ENCODE peak calls at places on chromosomes 6 and 20, in six cellular contexts. J is BE2C, Y is upper lobe of left lung, B is heart right ventricle, F is choroid plexus epithelial cell, U is HFF-Myc. A is an unnamed sample.

GRCh38 chr20:46183768-46184167 is 65.7 kb downstream of the CD40 start:
- DNase-seq in F (no peak), Y (no peak), U (no peak), B (no peak), J (no peak), A (no peak)

GRCh38 chr6:96963809-96964208 is 39.3 kb downstream of the KLHL32 start:
- DNase-seq in Y (no peak), F (no peak), J (no peak), U (no peak), B (no peak), A (no peak)

GRCh38 chr6:44073612-44074382 is 53.5 kb downstream of the MRPL14 start:
- DNase-seq in Y (no peak), B (no peak), F (no peak), J (peak; percentile 39), U (no peak), A (no peak)

GRCh38 chr6:122645256-122645655 is 35.1 kb downstream of the PKIB start:
- DNase-seq in U (no peak), J (no peak), B (no peak), F (no peak), Y (no peak), A (no peak)

GRCh38 chr6:157867981-157868380 is 44.9 kb downstream of the SNX9 start:
- DNase-seq in J (no peak), F (peak; percentile 37), U (no peak), Y (no peak), B (no peak), A (no peak)

GRCh38 chr6:87029711-87030314 is 65.1 kb downstream of the CGA start:
- DNase-seq in J (peak; percentile 42), Y (no peak), B (no peak), F (peak; percentile 85), U (peak; percentile 22), A (peak; percentile 54)

GRCh38 chr20:37498066-37498702 is 22.9 kb upstream of the NNAT start:
- DNase-seq in F (peak; percentile 31), B (no peak), J (no peak), Y (no peak), U (no peak), A (no peak)

GRCh38 chr6:451847-452246 is 60.3 kb downstream of the IRF4 start:
- DNase-seq in F (no peak), J (no peak), Y (no peak), U (no peak), B (no peak), A (no peak)

GRCh38 chr6:19731286-19731685 is 105.9 kb upstream of the ID4 start:
- DNase-seq in J (no peak), B (no peak), Y (no peak), F (peak; percentile 94), U (peak; percentile 37), A (no peak)

GRCh38 chr20:63619505-63619904 is 7.4 kb downstream of the GMEB2 start:
- DNase-seq in F (no peak), B (no peak), Y (no peak), U (no peak), J (no peak), A (no peak)

GRCh38 chr6:99467509-99468106 is 42.5 kb upstream of the PNISR start:
- DNase-seq in U (peak; percentile 6), Y (no peak), J (no peak), F (peak; percentile 48), B (no peak), A (no peak)

GRCh38 chr20:57663681-57664451 is 43.6 kb upstream of the ZBP1 start:
- DNase-seq in F (no peak), U (no peak), Y (peak; percentile 76), B (no peak), J (peak; percentile 8), A (no peak)

GRCh38 chr6:80633412-80633811 is 526.9 kb downstream of the BCKDHB start:
- DNase-seq in J (no peak), U (no peak), Y (no peak), F (no peak), B (no peak), A (no peak)

GRCh38 chr6:13119549-13119948 is 208.8 kb downstream of the TBC1D7 start:
- DNase-seq in F (no peak), B (no peak), U (no peak), J (no peak), Y (no peak), A (no peak)

GRCh38 chr6:131931063-131931745 is 20.0 kb downstream of the CCN2 start:
- DNase-seq in J (no peak), Y (no peak), B (no peak), F (peak; percentile 42), U (peak; percentile 76), A (no peak)

GRCh38 chr6:45677381-45677992 is 299.8 kb upstream of the SUPT3H start:
- DNase-seq in U (no peak), F (peak; percentile 64), J (no peak), Y (no peak), B (peak; percentile 24), A (no peak)

GRCh38 chr6:9204171-9204570 is 768.8 kb upstream of the SLC35B3 start:
- DNase-seq in Y (no peak), F (peak; percentile 78), B (no peak), U (peak; percentile 76), J (no peak), A (peak; percentile 95)

GRCh38 chr6:74879234-74879633 is 326.6 kb downstream of the COL12A1 start:
- DNase-seq in J (no peak), Y (no peak), B (no peak), F (peak; percentile 94), U (peak; percentile 25), A (peak; percentile 31)

GRCh38 chr6:13038315-13039261 is 289.7 kb downstream of the TBC1D7 start:
- DNase-seq in B (peak; percentile 51), U (no peak), Y (no peak), J (no peak), F (peak; percentile 37), A (peak; percentile 46)

GRCh38 chr6:154249499-154250298 is 106.9 kb downstream of the IPCEF1 start:
- DNase-seq in U (no peak), J (no peak), F (no peak), Y (no peak), B (no peak), A (no peak)

GRCh38 chr6:34103321-34103720 is 42.6 kb downstream of the GRM4 start:
- DNase-seq in F (no peak), Y (peak; percentile 66), U (no peak), B (no peak), J (no peak), A (no peak)

GRCh38 chr20:34190679-34191090 is 50.5 kb upstream of the ASIP start:
- DNase-seq in J (peak; percentile 86), U (peak; percentile 82), F (peak; percentile 94), Y (no peak), B (peak; percentile 40), A (peak; percentile 29)

DNA sequence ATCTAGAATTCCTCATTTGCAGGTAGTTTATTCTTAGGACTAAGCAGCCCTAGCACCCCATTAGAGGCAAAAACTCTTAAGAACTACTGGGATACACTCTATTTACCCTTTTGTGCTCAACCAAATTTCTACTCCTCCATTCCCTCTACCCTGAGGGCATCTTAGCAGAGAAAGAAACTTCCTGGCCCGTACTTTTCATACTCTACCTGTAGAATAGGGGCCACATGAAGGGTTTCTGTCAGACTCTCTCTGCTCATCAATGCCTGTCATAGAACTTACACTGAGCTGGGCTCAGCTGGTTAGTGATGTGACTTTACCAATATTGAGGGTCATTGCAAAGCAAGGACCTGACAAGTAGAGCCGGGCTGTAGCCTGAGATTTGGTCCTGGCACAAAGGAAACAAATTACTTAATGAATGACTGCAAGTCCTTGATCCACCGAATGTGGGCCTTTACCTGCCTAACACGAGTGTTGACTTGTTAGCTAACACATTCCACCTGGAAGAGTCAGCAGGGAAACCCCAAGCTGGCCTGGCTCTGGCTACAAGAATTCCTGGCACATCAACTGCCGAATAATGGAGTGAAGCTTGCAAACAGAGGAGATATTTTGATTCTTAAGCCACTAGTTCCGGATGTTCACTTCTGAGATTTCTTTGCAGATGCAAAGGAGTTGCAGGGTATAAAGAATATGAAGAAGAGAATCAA is 280.5 kb upstream of the JAG1 start:
- DNase-seq in B (no peak), F (no peak), U (no peak), Y (no peak), J (no peak), A (no peak)
- H3K4me3 ChIP-seq in B (no peak overlapping the region), F (no peak overlapping the region), U (no peak overlapping the region), Y (no peak overlapping the region), J (no peak overlapping the region), A (no peak overlapping the region)

GRCh38 chr6:85798934-85799490 is 156.3 kb upstream of the SYNCRIP start:
- DNase-seq in F (no peak), Y (no peak), J (no peak), U (no peak), B (no peak), A (no peak)
- TF ChIP-seq CTCF in F (no peak), Y (no peak), J (no peak), U (no peak), B (no peak), A (no peak)

GRCh38 chr6:1609662-1610496 is at the start of gene FOXC1:
- DNase-seq in J (peak; percentile 85), B (peak; percentile 92), U (peak; percentile 77), F (peak; percentile 84), Y (peak; percentile 97), A (peak; percentile 53)

GRCh38 chr6:1610497-1611321 is 994 bp downstream of the FOXC1 start:
- DNase-seq in J (peak; percentile 41), Y (peak; percentile 88), U (no peak), B (no peak), F (no peak), A (no peak)

GRCh38 chr6:1612386-1612893 is 2.7 kb downstream of the FOXC1 start:
- DNase-seq in Y (no peak), J (no peak), F (no peak), U (no peak), B (no peak), A (no peak)

GRCh38 chr6:1611572-1612385 is 2.1 kb downstream of the FOXC1 start:
- DNase-seq in U (no peak), F (peak; percentile 58), Y (peak; percentile 87), J (peak; percentile 37), B (no peak), A (no peak)

GRCh38 chr6:1611322-1611571 is 1.5 kb downstream of the FOXC1 start:
- DNase-seq in J (peak; percentile 74), U (no peak), B (no peak), Y (no peak), F (no peak), A (no peak)
- H3K4me3 ChIP-seq in J (peak overlapping the region; percentile 67), U (peak overlapping the region; percentile 72), B (peak overlapping the region; percentile 62), Y (peak overlapping the region; percentile 56), F (peak overlapping the region; percentile 63), A (no peak overlapping the region)

DNA sequence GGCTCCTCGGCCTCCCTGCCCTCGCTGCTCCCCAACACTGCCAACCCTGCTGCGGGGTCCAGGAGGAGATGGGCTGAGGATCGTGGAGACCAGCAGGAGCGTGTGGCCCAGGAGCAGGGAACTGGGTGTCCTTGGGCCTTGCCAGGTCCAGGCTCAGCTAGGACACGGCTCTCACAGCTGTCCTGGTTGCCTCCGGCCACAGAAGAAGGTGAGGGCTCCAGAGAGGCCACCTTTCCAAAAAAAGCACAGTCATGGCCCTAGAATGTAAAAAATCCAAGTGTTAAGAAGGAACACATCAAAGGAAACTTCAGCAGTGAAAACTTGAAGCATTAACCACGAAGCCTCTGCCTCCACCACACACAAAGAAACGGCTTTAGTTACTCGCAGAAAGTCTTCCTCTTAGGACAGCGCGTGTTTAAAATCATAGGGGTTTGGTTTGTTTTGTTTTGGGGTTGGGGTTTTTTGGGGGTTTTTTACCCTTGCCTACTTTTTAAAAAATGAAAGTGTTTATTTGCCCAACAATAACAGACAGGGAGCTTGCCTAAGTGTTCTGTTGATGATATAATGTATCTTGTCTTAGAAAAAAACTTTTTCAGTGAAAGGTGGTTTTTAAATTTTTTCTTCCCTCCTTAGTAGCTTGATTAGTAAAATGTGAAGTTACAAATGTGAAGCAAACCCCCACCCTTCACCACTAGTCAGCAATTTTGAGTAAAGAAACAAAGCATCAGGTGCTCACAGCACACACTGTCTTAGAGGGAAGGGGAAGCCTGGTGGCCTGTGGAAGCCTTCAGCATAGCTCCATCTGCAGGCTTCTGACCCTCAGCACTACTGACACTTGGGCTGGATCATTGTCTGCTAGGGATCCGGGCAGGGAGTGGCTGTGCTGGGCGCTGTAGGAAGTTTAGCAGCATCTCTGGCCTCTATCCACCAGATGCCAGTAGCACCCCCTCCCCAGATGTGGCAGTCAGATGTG is 60.0 kb downstream of the PTPN1 start:
- DNase-seq in F (peak; percentile 85), B (no peak), Y (no peak), J (no peak), U (no peak), A (no peak)
- TF ChIP-seq CTCF in F (peak; percentile 80), B (peak; percentile 36), Y (peak; percentile 30), J (peak; percentile 60), U (peak; percentile 43), A (peak; percentile 63)